ENCODE peak calls at places on chromosomes 16 and 17, in ten cellular contexts. Y is stimulated activated CD8-positive, alpha-beta memory T cell treated with anti-CD3 and anti-CD28 coated beads, Interleukin-4, amount 100 ng/mL, for 4 hours; X is left lobe of liver; T is stromal cell of bone marrow; V is germinal center; P is iPS-NIHi11; C is NCI-H146; U is T-helper 2 cell; O is stimulated activated CD4-positive, alpha-beta T cell treated with anti-CD3 and anti-CD28 coated beads, Interleukin-1b, Interleukin-23, amount 100 ng/mL, for 24 hours; F is kidney tubule cell. A is an unnamed sample.

GRCh38 chr16:2749476-2749875 is 3.0 kb upstream of the SRRM2 start:
- DNase-seq in O (no peak), V (no peak), P (no peak), X (no peak), F (no peak), T (no peak), Y (no peak), C (no peak), U (no peak), A (no peak)

GRCh38 chr17:44820631-44821196 is 9.4 kb downstream of the GJC1 start:
- DNase-seq in X (no peak), V (no peak), P (no peak), T (peak; percentile 82), O (no peak), C (peak; percentile 81), U (no peak), Y (no peak), F (peak; percentile 94), A (peak; percentile 71)

GRCh38 chr17:8105957-8106398 is 12.3 kb downstream of the ALOXE3 start:
- DNase-seq in F (no peak), T (no peak), V (no peak), C (no peak), P (no peak), O (no peak), Y (no peak), X (no peak), U (no peak), A (no peak)

GRCh38 chr17:28796062-28796461 is 46.5 kb downstream of the FAM222B start:
- DNase-seq in P (no peak), Y (no peak), V (no peak), X (no peak), C (peak; percentile 72), F (no peak), U (no peak), T (no peak), O (no peak), A (no peak)

GRCh38 chr17:13016881-13017622 is 775 bp downstream of the ELAC2 start:
- DNase-seq in Y (no peak), P (no peak), F (peak; percentile 35), O (no peak), U (no peak), V (no peak), C (peak; percentile 52), X (no peak), T (no peak), A (no peak)

GRCh38 chr16:85872666-85873561 is 26.0 kb upstream of the IRF8 start:
- DNase-seq in X (no peak), C (no peak), P (no peak), U (no peak), Y (no peak), F (peak; percentile 54), V (no peak), O (no peak), T (no peak), A (no peak)

GRCh38 chr17:2980904-2981246 is 82.5 kb downstream of the OR1D5 start:
- DNase-seq in P (no peak), X (no peak), O (no peak), F (no peak), U (no peak), T (no peak), V (no peak), Y (no peak), C (no peak), A (no peak)

GRCh38 chr17:56665864-56666263 is 72.4 kb downstream of the NOG start:
- DNase-seq in F (no peak), P (no peak), T (no peak), C (no peak), Y (no peak), U (no peak), V (no peak), O (no peak), X (no peak), A (no peak)

GRCh38 chr17:21525464-21526130 is 149.4 kb downstream of the KCNJ12 start:
- DNase-seq in C (no peak), V (no peak), T (no peak), U (no peak), P (no peak), F (peak; percentile 7), O (no peak), X (no peak), Y (no peak), A (no peak)

GRCh38 chr16:16830401-16830800 is 451.5 kb downstream of the NPIPA7 start:
- DNase-seq in C (no peak), O (no peak), U (no peak), T (no peak), X (no peak), P (no peak), V (no peak), F (peak; percentile 33), Y (no peak), A (no peak)

GRCh38 chr16:87846705-87847466 is 22.4 kb downstream of the SLC7A5 start:
- DNase-seq in O (no peak), X (no peak), C (no peak), P (no peak), T (no peak), F (no peak), Y (no peak), V (no peak), U (no peak), A (no peak)

GRCh38 chr17:35372846-35373531 is 432 bp downstream of the SLFN11 start:
- DNase-seq in Y (no peak), U (peak; percentile 16), T (no peak), F (no peak), P (peak; percentile 35), V (peak; percentile 69), C (no peak), O (peak; percentile 3), X (no peak), A (no peak)

GRCh38 chr17:41442772-41443171 is 2.0 kb upstream of the KRT38 start:
- DNase-seq in O (no peak), F (peak; percentile 23), P (no peak), X (no peak), U (no peak), V (no peak), Y (no peak), T (no peak), C (no peak), A (no peak)

GRCh38 chr17:57810740-57811632 is 38.9 kb downstream of the MRPS23 start:
- DNase-seq in F (peak; percentile 78), V (peak; percentile 22), C (peak; percentile 95), Y (no peak), U (no peak), X (no peak), P (no peak), O (no peak), T (no peak), A (no peak)

GRCh38 chr17:17494499-17495447 is 1.4 kb downstream of the RASD1 start:
- DNase-seq in X (no peak), Y (no peak), U (no peak), V (no peak), P (no peak), F (peak; percentile 63), O (no peak), C (peak; percentile 39), T (no peak), A (no peak)

GRCh38 chr17:16027708-16028584 is 28.3 kb downstream of the TTC19 start:
- DNase-seq in V (no peak), U (no peak), F (peak; percentile 95), P (no peak), C (no peak), Y (peak; percentile 16), X (no peak), T (peak; percentile 87), O (peak; percentile 20), A (peak; percentile 92)

GRCh38 chr17:34580685-34581445 is 1.5 kb downstream of the TMEM132E start:
- DNase-seq in O (no peak), T (no peak), C (no peak), U (no peak), X (no peak), Y (no peak), V (no peak), P (peak; percentile 60), F (no peak), A (no peak)

GRCh38 chr16:50265260-50265659 is 1.1 kb upstream of the ADCY7 start:
- DNase-seq in Y (no peak), P (no peak), F (peak; percentile 46), X (peak; percentile 48), T (no peak), V (no peak), U (no peak), C (peak; percentile 35), O (no peak), A (no peak)

GRCh38 chr17:6639014-6639650 is 1.4 kb downstream of the KIAA0753 start:
- DNase-seq in X (no peak), F (peak; percentile 11), V (no peak), O (no peak), T (no peak), Y (no peak), U (no peak), C (no peak), P (no peak), A (no peak)

GRCh38 chr17:7656958-7657715 is 6.4 kb downstream of the ATP1B2 start:
- DNase-seq in C (no peak), V (no peak), F (no peak), T (no peak), O (no peak), P (peak; percentile 77), X (no peak), Y (no peak), U (no peak), A (no peak)

GRCh38 chr16:17568239-17568638 is 97.5 kb upstream of the XYLT1 start:
- DNase-seq in U (no peak), F (no peak), P (no peak), T (no peak), Y (no peak), V (no peak), X (no peak), O (no peak), C (no peak), A (no peak)

GRCh38 chr17:40069751-40070643 is 7.2 kb downstream of the THRA start:
- DNase-seq in C (peak; percentile 16), F (no peak), P (no peak), Y (no peak), V (no peak), T (no peak), X (no peak), O (no peak), U (no peak), A (no peak)

GRCh38 chr16:70726869-70727494 is 41.1 kb upstream of the MTSS2 start:
- DNase-seq in F (no peak), O (no peak), U (no peak), C (no peak), V (no peak), Y (no peak), T (no peak), P (no peak), X (no peak), A (no peak)

GRCh38 chr16:47779201-47780016 is 318.3 kb downstream of the PHKB start:
- DNase-seq in C (no peak), P (no peak), T (no peak), U (no peak), O (no peak), Y (no peak), X (no peak), V (peak; percentile 15), F (peak; percentile 7), A (no peak)

GRCh38 chr16:57863434-57864160 is 61.3 kb upstream of the KIFC3 start:
- DNase-seq in P (peak; percentile 61), V (no peak), T (peak; percentile 78), O (no peak), C (peak; percentile 30), X (peak; percentile 70), U (no peak), F (peak; percentile 82), Y (no peak), A (peak; percentile 12)

GRCh38 chr17:57548421-57549385 is 196.4 kb downstream of the CCDC182 start:
- DNase-seq in O (no peak), Y (no peak), T (no peak), V (no peak), F (no peak), U (no peak), X (no peak), C (no peak), P (no peak), A (no peak)

GRCh38 chr17:4551141-4551540 is 4.0 kb downstream of the MYBBP1A start:
- DNase-seq in P (no peak), X (no peak), U (no peak), O (no peak), F (no peak), T (no peak), V (no peak), Y (no peak), C (no peak), A (peak; percentile 9)

GRCh38 chr17:75877752-75878173 is 618 bp downstream of the TRIM47 start:
- DNase-seq in T (peak; percentile 54), Y (peak; percentile 38), P (peak; percentile 85), O (no peak), X (peak; percentile 83), C (peak; percentile 73), V (peak; percentile 69), U (peak; percentile 68), F (peak; percentile 79), A (peak; percentile 52)

A was measured in SW 1271.